ENCODE peak calls at places on chromosomes 4 and X, in seven cellular contexts. One of them, this sample, is unnamed.

GRCh38 chr4:47711183-47711582 is 126.7 kb downstream of the CORIN start:
- DNase-seq in pulmonary artery endothelial cell: no peak
- DNase-seq in body of pancreas: no peak
- DNase-seq in A172: no peak
- DNase-seq in stimulated activated CD4-positive, alpha-beta T cell treated with anti-CD3 and anti-CD28 coated beads, Interleukin-1b, Interleukin-23, amount 100 ng/mL, for 48 hours: no peak
- DNase-seq in NCI-H774: no peak
- DNase-seq in CD8-positive, alpha-beta T cell: no peak
- DNase-seq in this sample: no peak

GRCh38 chrX:54087661-54088060 is 43.4 kb upstream of the PHF8 start:
- DNase-seq in pulmonary artery endothelial cell: no peak
- DNase-seq in body of pancreas: no peak
- DNase-seq in A172: no peak
- DNase-seq in stimulated activated CD4-positive, alpha-beta T cell treated with anti-CD3 and anti-CD28 coated beads, Interleukin-1b, Interleukin-23, amount 100 ng/mL, for 48 hours: no peak
- DNase-seq in NCI-H774: no peak
- DNase-seq in CD8-positive, alpha-beta T cell: no peak
- DNase-seq in this sample: peak

GRCh38 chr4:183413562-183414200 is 30.8 kb upstream of the CDKN2AIP start:
- DNase-seq in pulmonary artery endothelial cell: no peak
- DNase-seq in body of pancreas: no peak
- DNase-seq in A172: no peak
- DNase-seq in stimulated activated CD4-positive, alpha-beta T cell treated with anti-CD3 and anti-CD28 coated beads, Interleukin-1b, Interleukin-23, amount 100 ng/mL, for 48 hours: no peak
- DNase-seq in NCI-H774: no peak
- DNase-seq in CD8-positive, alpha-beta T cell: no peak
- DNase-seq in this sample: no peak

GRCh38 chr4:16717266-16717970 is 181.0 kb downstream of the LDB2 start:
- DNase-seq in pulmonary artery endothelial cell: no peak
- DNase-seq in body of pancreas: no peak
- DNase-seq in A172: no peak
- DNase-seq in stimulated activated CD4-positive, alpha-beta T cell treated with anti-CD3 and anti-CD28 coated beads, Interleukin-1b, Interleukin-23, amount 100 ng/mL, for 48 hours: no peak
- DNase-seq in NCI-H774: no peak
- DNase-seq in CD8-positive, alpha-beta T cell: no peak
- DNase-seq in this sample: peak

GRCh38 chr4:74376888-74377483 is 12.0 kb downstream of the EREG start:
- DNase-seq in pulmonary artery endothelial cell: peak
- DNase-seq in body of pancreas: no peak
- DNase-seq in A172: peak
- DNase-seq in stimulated activated CD4-positive, alpha-beta T cell treated with anti-CD3 and anti-CD28 coated beads, Interleukin-1b, Interleukin-23, amount 100 ng/mL, for 48 hours: no peak
- DNase-seq in NCI-H774: no peak
- DNase-seq in CD8-positive, alpha-beta T cell: no peak
- DNase-seq in this sample: peak

GRCh38 chr4:130359537-130359936 is 1263.6 kb downstream of the C4orf33 start:
- DNase-seq in pulmonary artery endothelial cell: no peak
- DNase-seq in body of pancreas: no peak
- DNase-seq in A172: no peak
- DNase-seq in stimulated activated CD4-positive, alpha-beta T cell treated with anti-CD3 and anti-CD28 coated beads, Interleukin-1b, Interleukin-23, amount 100 ng/mL, for 48 hours: no peak
- DNase-seq in NCI-H774: no peak
- DNase-seq in CD8-positive, alpha-beta T cell: no peak
- DNase-seq in this sample: peak

GRCh38 chrX:131783555-131784338 is 239.4 kb upstream of the STK26 start:
- DNase-seq in pulmonary artery endothelial cell: peak
- DNase-seq in body of pancreas: no peak
- DNase-seq in A172: no peak
- DNase-seq in stimulated activated CD4-positive, alpha-beta T cell treated with anti-CD3 and anti-CD28 coated beads, Interleukin-1b, Interleukin-23, amount 100 ng/mL, for 48 hours: no peak
- DNase-seq in NCI-H774: no peak
- DNase-seq in CD8-positive, alpha-beta T cell: no peak
- DNase-seq in this sample: no peak

GRCh38 chrX:47206316-47206715 is 12.2 kb upstream of the CDK16 start:
- DNase-seq in pulmonary artery endothelial cell: no peak
- DNase-seq in body of pancreas: no peak
- DNase-seq in A172: peak
- DNase-seq in stimulated activated CD4-positive, alpha-beta T cell treated with anti-CD3 and anti-CD28 coated beads, Interleukin-1b, Interleukin-23, amount 100 ng/mL, for 48 hours: no peak
- DNase-seq in NCI-H774: no peak
- DNase-seq in CD8-positive, alpha-beta T cell: no peak
- DNase-seq in this sample: no peak

GRCh38 chr4:114087596-114088230 is 108.3 kb upstream of the ARSJ start:
- DNase-seq in pulmonary artery endothelial cell: peak
- DNase-seq in body of pancreas: no peak
- DNase-seq in A172: peak
- DNase-seq in stimulated activated CD4-positive, alpha-beta T cell treated with anti-CD3 and anti-CD28 coated beads, Interleukin-1b, Interleukin-23, amount 100 ng/mL, for 48 hours: no peak
- DNase-seq in NCI-H774: no peak
- DNase-seq in CD8-positive, alpha-beta T cell: no peak
- DNase-seq in this sample: peak

GRCh38 chrX:2185341-2186082 is 315.3 kb downstream of the DHRSX start:
- DNase-seq in pulmonary artery endothelial cell: no peak
- DNase-seq in body of pancreas: no peak
- DNase-seq in A172: no peak
- DNase-seq in stimulated activated CD4-positive, alpha-beta T cell treated with anti-CD3 and anti-CD28 coated beads, Interleukin-1b, Interleukin-23, amount 100 ng/mL, for 48 hours: no peak
- DNase-seq in NCI-H774: no peak
- DNase-seq in CD8-positive, alpha-beta T cell: no peak
- DNase-seq in this sample: no peak

GRCh38 chr4:98728433-98728832 is 70.0 kb upstream of the TSPAN5 start:
- DNase-seq in pulmonary artery endothelial cell: peak
- DNase-seq in body of pancreas: no peak
- DNase-seq in A172: peak
- DNase-seq in stimulated activated CD4-positive, alpha-beta T cell treated with anti-CD3 and anti-CD28 coated beads, Interleukin-1b, Interleukin-23, amount 100 ng/mL, for 48 hours: no peak
- DNase-seq in NCI-H774: no peak
- DNase-seq in CD8-positive, alpha-beta T cell: no peak
- DNase-seq in this sample: peak

GRCh38 chrX:131366387-131366786 is 77.3 kb upstream of the IGSF1 start:
- DNase-seq in pulmonary artery endothelial cell: no peak
- DNase-seq in body of pancreas: no peak
- DNase-seq in A172: no peak
- DNase-seq in stimulated activated CD4-positive, alpha-beta T cell treated with anti-CD3 and anti-CD28 coated beads, Interleukin-1b, Interleukin-23, amount 100 ng/mL, for 48 hours: no peak
- DNase-seq in NCI-H774: no peak
- DNase-seq in CD8-positive, alpha-beta T cell: no peak
- DNase-seq in this sample: no peak

GRCh38 chrX:68685722-68686683 is 38.5 kb downstream of the STARD8 start:
- DNase-seq in pulmonary artery endothelial cell: no peak
- DNase-seq in body of pancreas: no peak
- DNase-seq in A172: no peak
- DNase-seq in stimulated activated CD4-positive, alpha-beta T cell treated with anti-CD3 and anti-CD28 coated beads, Interleukin-1b, Interleukin-23, amount 100 ng/mL, for 48 hours: no peak
- DNase-seq in NCI-H774: no peak
- DNase-seq in CD8-positive, alpha-beta T cell: no peak
- DNase-seq in this sample: peak

GRCh38 chr4:76697129-76697803 is 200.7 kb downstream of the SOWAHB start:
- DNase-seq in pulmonary artery endothelial cell: no peak
- DNase-seq in body of pancreas: no peak
- DNase-seq in A172: no peak
- DNase-seq in stimulated activated CD4-positive, alpha-beta T cell treated with anti-CD3 and anti-CD28 coated beads, Interleukin-1b, Interleukin-23, amount 100 ng/mL, for 48 hours: no peak
- DNase-seq in NCI-H774: no peak
- DNase-seq in CD8-positive, alpha-beta T cell: no peak
- DNase-seq in this sample: no peak

GRCh38 chrX:35115205-35115604 is 172.6 kb downstream of the FAM47B start:
- DNase-seq in pulmonary artery endothelial cell: peak
- DNase-seq in body of pancreas: no peak
- DNase-seq in A172: peak
- DNase-seq in stimulated activated CD4-positive, alpha-beta T cell treated with anti-CD3 and anti-CD28 coated beads, Interleukin-1b, Interleukin-23, amount 100 ng/mL, for 48 hours: no peak
- DNase-seq in NCI-H774: no peak
- DNase-seq in CD8-positive, alpha-beta T cell: no peak
- DNase-seq in this sample: peak

GRCh38 chrX:19670854-19671620 is 155.7 kb upstream of the MAP3K15 start:
- DNase-seq in pulmonary artery endothelial cell: peak
- DNase-seq in body of pancreas: no peak
- DNase-seq in A172: peak
- DNase-seq in stimulated activated CD4-positive, alpha-beta T cell treated with anti-CD3 and anti-CD28 coated beads, Interleukin-1b, Interleukin-23, amount 100 ng/mL, for 48 hours: no peak
- DNase-seq in NCI-H774: no peak
- DNase-seq in CD8-positive, alpha-beta T cell: no peak
- DNase-seq in this sample: peak

GRCh38 chrX:44874481-44875184 is 1.6 kb downstream of the KDM6A start:
- DNase-seq in pulmonary artery endothelial cell: no peak
- DNase-seq in body of pancreas: no peak
- DNase-seq in A172: peak
- DNase-seq in stimulated activated CD4-positive, alpha-beta T cell treated with anti-CD3 and anti-CD28 coated beads, Interleukin-1b, Interleukin-23, amount 100 ng/mL, for 48 hours: peak
- DNase-seq in NCI-H774: peak
- DNase-seq in CD8-positive, alpha-beta T cell: peak
- DNase-seq in this sample: peak

GRCh38 chr4:14693728-14694127 is 308.6 kb upstream of the CPEB2 start:
- DNase-seq in pulmonary artery endothelial cell: no peak
- DNase-seq in body of pancreas: no peak
- DNase-seq in A172: no peak
- DNase-seq in stimulated activated CD4-positive, alpha-beta T cell treated with anti-CD3 and anti-CD28 coated beads, Interleukin-1b, Interleukin-23, amount 100 ng/mL, for 48 hours: no peak
- DNase-seq in NCI-H774: no peak
- DNase-seq in CD8-positive, alpha-beta T cell: no peak
- DNase-seq in this sample: no peak

GRCh38 chr4:25767877-25768475 is 94.8 kb downstream of the SEL1L3 start:
- DNase-seq in pulmonary artery endothelial cell: peak
- DNase-seq in body of pancreas: peak
- DNase-seq in A172: peak
- DNase-seq in stimulated activated CD4-positive, alpha-beta T cell treated with anti-CD3 and anti-CD28 coated beads, Interleukin-1b, Interleukin-23, amount 100 ng/mL, for 48 hours: no peak
- DNase-seq in NCI-H774: peak
- DNase-seq in CD8-positive, alpha-beta T cell: no peak
- DNase-seq in this sample: peak

GRCh38 chrX:150690126-150690525 is 3.1 kb upstream of the MTMR1 start:
- DNase-seq in pulmonary artery endothelial cell: no peak
- DNase-seq in body of pancreas: no peak
- DNase-seq in A172: peak
- DNase-seq in stimulated activated CD4-positive, alpha-beta T cell treated with anti-CD3 and anti-CD28 coated beads, Interleukin-1b, Interleukin-23, amount 100 ng/mL, for 48 hours: peak
- DNase-seq in NCI-H774: no peak
- DNase-seq in CD8-positive, alpha-beta T cell: no peak
- DNase-seq in this sample: peak

This sample was measured in AG10803.